ENCODE peak calls at places on chromosomes 6 and 20, in four cellular contexts. One of them, this sample, is unnamed.

GRCh38 chr20:25686081-25687077 is 10.3 kb downstream of the ZNF337 start:
- DNase-seq in tibial nerve: no peak
- DNase-seq in mesendoderm: no peak
- DNase-seq in endodermal cell: peak
- DNase-seq in this sample: no peak

GRCh38 chr6:142045380-142046270 is 87.1 kb upstream of the GJE1 start:
- DNase-seq in tibial nerve: no peak
- DNase-seq in mesendoderm: no peak
- DNase-seq in endodermal cell: no peak
- DNase-seq in this sample: no peak

GRCh38 chr6:90178294-90178678 is 118.4 kb downstream of the BACH2 start:
- DNase-seq in tibial nerve: no peak
- DNase-seq in mesendoderm: no peak
- DNase-seq in endodermal cell: no peak
- DNase-seq in this sample: no peak

GRCh38 chr20:877814-878213 is 38.3 kb downstream of the ANGPT4 start:
- DNase-seq in tibial nerve: no peak
- DNase-seq in mesendoderm: no peak
- DNase-seq in endodermal cell: no peak
- DNase-seq in this sample: no peak

GRCh38 chr6:148044261-148044731 is 298.3 kb upstream of the SASH1 start:
- DNase-seq in tibial nerve: no peak
- DNase-seq in mesendoderm: no peak
- DNase-seq in endodermal cell: no peak
- DNase-seq in this sample: no peak

GRCh38 chr6:157461000-157461915 is 80.3 kb downstream of the ZDHHC14 start:
- DNase-seq in tibial nerve: no peak
- DNase-seq in mesendoderm: peak
- DNase-seq in endodermal cell: peak
- DNase-seq in this sample: peak

GRCh38 chr6:36920049-36920448 is 34.3 kb downstream of the C6orf89 start:
- DNase-seq in tibial nerve: no peak
- DNase-seq in mesendoderm: no peak
- DNase-seq in endodermal cell: no peak
- DNase-seq in this sample: no peak

GRCh38 chr6:156719720-156720563 is 57.2 kb upstream of the ARID1B start:
- DNase-seq in tibial nerve: peak
- DNase-seq in mesendoderm: peak
- DNase-seq in endodermal cell: peak
- DNase-seq in this sample: peak

GRCh38 chr6:34630040-34630439 is 66.5 kb downstream of the ILRUN start:
- DNase-seq in tibial nerve: no peak
- DNase-seq in mesendoderm: no peak
- DNase-seq in endodermal cell: no peak
- DNase-seq in this sample: no peak

GRCh38 chr6:149077208-149077607 is 240.3 kb upstream of the TAB2 start:
- DNase-seq in tibial nerve: no peak
- DNase-seq in mesendoderm: no peak
- DNase-seq in endodermal cell: no peak
- DNase-seq in this sample: no peak

GRCh38 chr6:5143625-5144311 is 58.6 kb downstream of the PPP1R3G start:
- DNase-seq in tibial nerve: peak
- DNase-seq in mesendoderm: peak
- DNase-seq in endodermal cell: peak
- DNase-seq in this sample: peak

GRCh38 chr6:12113190-12113578 is 101.1 kb downstream of the HIVEP1 start:
- DNase-seq in tibial nerve: no peak
- DNase-seq in mesendoderm: peak
- DNase-seq in endodermal cell: no peak
- DNase-seq in this sample: no peak

GRCh38 chr20:50019466-50020256 is 36.9 kb downstream of the SNAI1 start:
- DNase-seq in tibial nerve: no peak
- DNase-seq in mesendoderm: no peak
- DNase-seq in endodermal cell: peak
- DNase-seq in this sample: no peak

GRCh38 chr6:143513410-143513809 is 1.9 kb upstream of the FUCA2 start:
- DNase-seq in tibial nerve: no peak
- DNase-seq in mesendoderm: peak
- DNase-seq in endodermal cell: peak
- DNase-seq in this sample: peak

GRCh38 chr6:167907837-167908681 is 81.3 kb downstream of the AFDN start:
- DNase-seq in tibial nerve: peak
- DNase-seq in mesendoderm: peak
- DNase-seq in endodermal cell: no peak
- DNase-seq in this sample: peak

GRCh38 chr20:4925842-4926530 is 75.3 kb downstream of the SLC23A2 start:
- DNase-seq in tibial nerve: peak
- DNase-seq in mesendoderm: no peak
- DNase-seq in endodermal cell: no peak
- DNase-seq in this sample: no peak

GRCh38 chr6:170290306-170291128 is at the start of gene DLL1:
- DNase-seq in tibial nerve: no peak
- DNase-seq in mesendoderm: peak
- DNase-seq in endodermal cell: peak
- DNase-seq in this sample: peak

GRCh38 chr6:132604635-132605150 is 15.2 kb upstream of the TAAR5 start:
- DNase-seq in tibial nerve: no peak
- DNase-seq in mesendoderm: no peak
- DNase-seq in endodermal cell: no peak
- DNase-seq in this sample: no peak

GRCh38 chr20:38859070-38859690 is 53.7 kb downstream of the PPP1R16B start:
- DNase-seq in tibial nerve: no peak
- DNase-seq in mesendoderm: no peak
- DNase-seq in endodermal cell: no peak
- DNase-seq in this sample: no peak

GRCh38 chr6:37005061-37005810 is at the start of gene FGD2:
- DNase-seq in tibial nerve: no peak
- DNase-seq in mesendoderm: no peak
- DNase-seq in endodermal cell: peak
- DNase-seq in this sample: peak